ENCODE peak calls at places on chromosomes 1 and 21, in nine cellular contexts. One of them, this sample, is unnamed.

GRCh38 chr1:30916296-30916695 is 7.7 kb upstream of the SDC3 start:
- DNase-seq in SHP77: no peak
- DNase-seq in SJSA1: no peak
- DNase-seq in nephron progenitor cell: no peak
- DNase-seq in naive thymus-derived CD8-positive, alpha-beta T cell: no peak
- DNase-seq in heart right ventricle: no peak
- DNase-seq in AG10803: no peak
- DNase-seq in cerebellum: no peak
- DNase-seq in T-helper 9 cell: no peak
- DNase-seq in this sample: no peak

GRCh38 chr1:2529776-2530500 is at the start of gene HES5:
- DNase-seq in nephron progenitor cell: peak
- DNase-seq in T-helper 9 cell: no peak
- DNase-seq in AG10803: no peak
- DNase-seq in SHP77: no peak
- DNase-seq in SJSA1: no peak
- DNase-seq in cerebellum: peak
- DNase-seq in naive thymus-derived CD8-positive, alpha-beta T cell: peak
- DNase-seq in heart right ventricle: peak
- DNase-seq in this sample: no peak

GRCh38 chr21:45405819-45406762 is 1.1 kb downstream of the COL18A1 start:
- DNase-seq in SJSA1: no peak
- DNase-seq in nephron progenitor cell: peak
- DNase-seq in SHP77: no peak
- DNase-seq in naive thymus-derived CD8-positive, alpha-beta T cell: no peak
- DNase-seq in heart right ventricle: no peak
- DNase-seq in AG10803: no peak
- DNase-seq in cerebellum: no peak
- DNase-seq in T-helper 9 cell: no peak
- DNase-seq in this sample: no peak

GRCh38 chr1:18410407-18410806 is 70.3 kb upstream of the KLHDC7A start:
- DNase-seq in T-helper 9 cell: no peak
- DNase-seq in SJSA1: no peak
- DNase-seq in naive thymus-derived CD8-positive, alpha-beta T cell: no peak
- DNase-seq in cerebellum: no peak
- DNase-seq in AG10803: no peak
- DNase-seq in heart right ventricle: no peak
- DNase-seq in SHP77: no peak
- DNase-seq in nephron progenitor cell: no peak
- DNase-seq in this sample: no peak

GRCh38 chr1:175192630-175193338 is at the start of gene KIAA0040:
- DNase-seq in SJSA1: peak
- DNase-seq in cerebellum: peak
- DNase-seq in AG10803: peak
- DNase-seq in heart right ventricle: peak
- DNase-seq in SHP77: peak
- DNase-seq in T-helper 9 cell: peak
- DNase-seq in nephron progenitor cell: peak
- DNase-seq in naive thymus-derived CD8-positive, alpha-beta T cell: peak
- DNase-seq in this sample: peak

GRCh38 chr1:162367073-162367472 is 9.6 kb downstream of the SPATA46 start:
- DNase-seq in heart right ventricle: peak
- DNase-seq in T-helper 9 cell: no peak
- DNase-seq in naive thymus-derived CD8-positive, alpha-beta T cell: no peak
- DNase-seq in nephron progenitor cell: no peak
- DNase-seq in SHP77: no peak
- DNase-seq in AG10803: no peak
- DNase-seq in cerebellum: no peak
- DNase-seq in SJSA1: no peak
- DNase-seq in this sample: no peak

GRCh38 chr1:185917646-185918045 is 183.5 kb downstream of the HMCN1 start:
- DNase-seq in SHP77: no peak
- DNase-seq in heart right ventricle: peak
- DNase-seq in T-helper 9 cell: no peak
- DNase-seq in naive thymus-derived CD8-positive, alpha-beta T cell: no peak
- DNase-seq in SJSA1: peak
- DNase-seq in cerebellum: no peak
- DNase-seq in AG10803: peak
- DNase-seq in nephron progenitor cell: peak
- DNase-seq in this sample: no peak

GRCh38 chr1:152999818-153000217 is 1.7 kb upstream of the SPRR3 start:
- DNase-seq in SHP77: no peak
- DNase-seq in nephron progenitor cell: no peak
- DNase-seq in T-helper 9 cell: no peak
- DNase-seq in naive thymus-derived CD8-positive, alpha-beta T cell: no peak
- DNase-seq in heart right ventricle: no peak
- DNase-seq in SJSA1: no peak
- DNase-seq in AG10803: no peak
- DNase-seq in cerebellum: no peak
- DNase-seq in this sample: no peak

GRCh38 chr1:26697441-26697977 is 1.7 kb downstream of the ARID1A start:
- DNase-seq in SHP77: no peak
- DNase-seq in nephron progenitor cell: peak
- DNase-seq in cerebellum: no peak
- DNase-seq in T-helper 9 cell: peak
- DNase-seq in naive thymus-derived CD8-positive, alpha-beta T cell: peak
- DNase-seq in AG10803: no peak
- DNase-seq in heart right ventricle: no peak
- DNase-seq in SJSA1: no peak
- DNase-seq in this sample: no peak

GRCh38 chr1:20739225-20739624 is 6.7 kb upstream of the SH2D5 start:
- DNase-seq in nephron progenitor cell: no peak
- DNase-seq in heart right ventricle: no peak
- DNase-seq in SHP77: no peak
- DNase-seq in cerebellum: no peak
- DNase-seq in naive thymus-derived CD8-positive, alpha-beta T cell: no peak
- DNase-seq in T-helper 9 cell: no peak
- DNase-seq in SJSA1: no peak
- DNase-seq in AG10803: peak
- DNase-seq in this sample: no peak

GRCh38 chr1:43582162-43582566 is 51.5 kb downstream of the PTPRF start:
- DNase-seq in heart right ventricle: no peak
- DNase-seq in SHP77: peak
- DNase-seq in cerebellum: no peak
- DNase-seq in nephron progenitor cell: no peak
- DNase-seq in naive thymus-derived CD8-positive, alpha-beta T cell: no peak
- DNase-seq in T-helper 9 cell: no peak
- DNase-seq in AG10803: peak
- DNase-seq in SJSA1: peak
- DNase-seq in this sample: no peak

GRCh38 chr21:41439245-41439644 is 13.2 kb downstream of the MX1 start:
- DNase-seq in heart right ventricle: no peak
- DNase-seq in T-helper 9 cell: no peak
- DNase-seq in nephron progenitor cell: no peak
- DNase-seq in SHP77: no peak
- DNase-seq in naive thymus-derived CD8-positive, alpha-beta T cell: no peak
- DNase-seq in AG10803: no peak
- DNase-seq in cerebellum: no peak
- DNase-seq in SJSA1: peak
- DNase-seq in this sample: no peak

This sample was measured in tibial nerve.